ENCODE peak calls at places on chromosomes 7 and 10, in five cellular contexts. A, Q, H, B and R are unnamed samples. For H3K27me3, the result is how much of the 10 kb centered on the place peaks cover.

GRCh38 chr7:131578602-131579001 is 22.2 kb upstream of the PODXL start:
- DNase-seq in A (no peak), Q (no peak), H (no peak), B (no peak), R (no peak)

GRCh38 chr7:32154797-32155196 is 84.6 kb upstream of the PDE1C start:
- DNase-seq in A (no peak), Q (peak), H (peak), B (peak), R (no peak)

GRCh38 chr10:110725809-110726641 is 81.9 kb downstream of the RBM20 start:
- DNase-seq in A (no peak), Q (no peak), H (no peak), B (peak), R (no peak)

GRCh38 chr7:78018541-78019456 is 220.2 kb downstream of the PHTF2 start:
- DNase-seq in A (no peak), Q (peak), H (no peak), B (peak), R (peak)

GRCh38 chr7:76129366-76129765 is 72.3 kb upstream of the SRRM3 start:
- DNase-seq in A (no peak), Q (no peak), H (no peak), B (peak), R (no peak)

GRCh38 chr10:89158446-89158845 is 48.7 kb downstream of the CH25H start:
- DNase-seq in A (no peak), Q (no peak), H (no peak), B (peak), R (no peak)

GRCh38 chr7:135204271-135204872 is 7.0 kb downstream of the WDR91 start:
- DNase-seq in A (no peak), Q (peak), H (no peak), B (peak), R (no peak)

GRCh38 chr7:130996841-130997231 is 262.8 kb upstream of the KLF14 start:
- DNase-seq in A (peak), Q (peak), H (peak), B (peak), R (peak)

GRCh38 chr10:91164520-91165065 is 55.9 kb upstream of the PCGF5 start:
- DNase-seq in A (no peak), Q (no peak), H (no peak), B (peak), R (no peak)

GRCh38 chr7:2863461-2864066 is 19.5 kb upstream of the GNA12 start:
- DNase-seq in A (peak), Q (peak), H (peak), B (peak), R (peak)

GRCh38 chr7:29606287-29606721 is 42.7 kb downstream of the PRR15 start:
- DNase-seq in A (no peak), Q (no peak), H (no peak), B (no peak), R (no peak)

GRCh38 chr10:13945760-13946460 is 359.1 kb downstream of the PRPF18 start:
- DNase-seq in A (no peak), Q (no peak), H (no peak), B (peak), R (no peak)

GRCh38 chr7:157758468-157759245 is 421.9 kb downstream of the DNAJB6 start:
- DNase-seq in A (no peak), Q (no peak), H (no peak), B (no peak), R (no peak)

GRCh38 chr10:77493851-77494788 is 143.5 kb downstream of the KCNMA1 start:
- DNase-seq in A (peak), Q (no peak), H (no peak), B (peak), R (no peak)

GRCh38 chr7:143884978-143885559 is 16.9 kb downstream of the TCAF1 start:
- DNase-seq in A (no peak), Q (peak), H (no peak), B (peak), R (peak)

GRCh38 chr7:130959743-130960207 is 225.8 kb upstream of the KLF14 start:
- DNase-seq in A (peak), Q (no peak), H (no peak), B (peak), R (no peak)

GRCh38 chr10:116490028-116490662 is 55.6 kb upstream of the PNLIP start:
- DNase-seq in A (peak), Q (no peak), H (no peak), B (peak), R (no peak)

GRCh38 chr10:58158806-58159205 is 108.9 kb downstream of the IPMK start:
- DNase-seq in A (no peak), Q (no peak), H (no peak), B (peak), R (no peak)

GRCh38 chr7:158407581-158408331 is 179.9 kb downstream of the PTPRN2 start:
- DNase-seq in A (peak), Q (no peak), H (no peak), B (no peak), R (no peak)

GRCh38 chr7:124351950-124352349 is 319.1 kb upstream of the TMEM229A start:
- DNase-seq in A (no peak), Q (peak), H (no peak), B (no peak), R (no peak)

GRCh38 chr10:89646833-89647570 is 2.0 kb upstream of the PANK1 start:
- DNase-seq in A (no peak), Q (no peak), H (no peak), B (no peak), R (no peak)

GRCh38 chr7:154674191-154674590 is 328.7 kb downstream of the PAXIP1 start:
- DNase-seq in A (no peak), Q (no peak), H (no peak), B (no peak), R (no peak)

DNA sequence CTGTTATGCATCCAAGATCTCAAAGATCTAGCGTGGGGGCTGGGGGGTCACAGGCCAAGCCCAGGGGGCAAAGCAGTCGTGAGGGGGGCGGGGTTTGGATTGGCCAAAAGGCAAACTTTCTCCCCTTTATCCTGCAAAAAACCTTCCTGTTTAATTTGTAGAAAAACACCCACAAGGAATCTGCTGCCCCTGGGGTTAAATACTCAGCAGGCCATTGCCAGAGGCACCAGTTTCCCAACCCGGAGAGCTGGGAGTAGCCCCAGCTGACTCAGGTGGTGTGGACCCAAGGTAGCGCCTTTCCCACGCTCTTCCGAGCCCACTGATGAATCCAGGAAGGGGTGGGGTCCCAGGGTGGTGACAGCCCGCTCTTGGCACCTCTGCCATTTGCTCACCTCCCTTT is 21.4 kb downstream of the KCP start:
- DNase-seq in A (no peak), Q (no peak), H (no peak), B (no peak), R (no peak)
- H3K27me3 ChIP-seq in A (under half), Q (under half), H (under half), B (under half), R (under half)

GRCh38 chr7:12174931-12175330 is 36.2 kb upstream of the TMEM106B start:
- DNase-seq in A (no peak), Q (no peak), H (no peak), B (no peak), R (no peak)
- TF ChIP-seq POLR2A in A (no peak), Q (no peak), H (no peak), B (no peak), R (no peak)

GRCh38 chr10:113679463-113680171 is at the start of gene CASP7:
- DNase-seq in A (peak), Q (peak), H (peak), B (peak), R (peak)

GRCh38 chr10:113686028-113686427 is 6.3 kb downstream of the CASP7 start:
- DNase-seq in A (no peak), Q (no peak), H (no peak), B (no peak), R (no peak)

GRCh38 chr10:113681533-113682470 is 2.1 kb downstream of the CASP7 start:
- DNase-seq in A (no peak), Q (no peak), H (no peak), B (no peak), R (no peak)

GRCh38 chr10:113680172-113681111 is 730 bp downstream of the CASP7 start:
- DNase-seq in A (no peak), Q (peak), H (peak), B (peak), R (peak)

GRCh38 chr10:113683300-113683699 is 3.6 kb downstream of the CASP7 start:
- DNase-seq in A (no peak), Q (no peak), H (no peak), B (no peak), R (no peak)
- H3K27ac ChIP-seq in A (no peak), Q (no peak), H (no peak), B (no peak), R (no peak)

GRCh38 chr7:91247497-91247896 is 16.7 kb upstream of the FZD1 start:
- DNase-seq in A (no peak), Q (no peak), H (no peak), B (no peak), R (no peak)
- H3K27me3 ChIP-seq in A (under half), Q (under half), H (under half), B (under half), R (under half)

DNA sequence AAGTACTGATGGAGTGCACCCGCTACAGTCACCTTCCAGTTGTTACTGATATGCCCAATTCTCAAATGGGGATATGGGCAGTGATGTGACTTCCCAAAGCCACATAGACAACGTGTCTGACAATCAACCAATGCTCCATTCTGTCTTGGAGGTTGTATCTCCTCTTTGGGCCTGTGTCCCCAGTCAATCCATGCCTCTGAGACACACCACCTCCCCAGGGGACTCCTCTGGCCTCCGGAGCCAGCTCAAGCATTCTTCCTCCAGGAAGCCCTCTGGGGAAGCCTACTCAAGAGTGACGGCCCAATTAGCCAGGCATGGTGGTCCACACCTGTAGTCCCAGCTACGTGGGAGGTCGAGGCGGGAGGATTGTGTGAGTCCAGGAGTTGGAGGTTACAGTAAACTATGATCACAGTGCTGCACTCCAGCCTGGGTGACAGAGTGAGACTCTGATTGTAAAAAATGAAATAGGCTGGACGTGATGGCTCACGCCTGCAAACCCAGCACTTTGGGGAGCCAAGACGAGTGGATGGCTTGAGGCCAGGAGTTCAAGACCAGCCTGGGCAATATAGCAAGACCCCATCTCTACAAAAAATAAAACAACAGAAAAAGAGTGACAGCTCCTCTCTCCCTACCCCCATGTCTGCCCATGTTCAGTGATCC is 99.5 kb upstream of the TNRC18 start:
- DNase-seq in A (no peak), Q (peak), H (no peak), B (peak), R (no peak)
- TF ChIP-seq POLR2A in A (no peak), Q (peak), H (no peak), B (no peak), R (no peak)